ENCODE peak calls at places on chromosome 4, in seven cellular contexts. One of them, this sample, is unnamed. For H3K9me3 and H3K4me1, the result is how much of the 10 kb centered on the place peaks cover.

GRCh38 chr4:71456841-71457240 is 118.0 kb downstream of the SLC4A4 start:
- DNase-seq in MM.1S: no peak
- DNase-seq in right cardiac atrium: no peak
- DNase-seq in A673: peak
- DNase-seq in BE2C: no peak
- DNase-seq in mesenchymal stem cell: peak
- DNase-seq in A549: peak
- DNase-seq in this sample: no peak

GRCh38 chr4:109440948-109441347 is 7.3 kb downstream of the SEC24B start:
- DNase-seq in MM.1S: no peak
- DNase-seq in right cardiac atrium: no peak
- DNase-seq in A673: no peak
- DNase-seq in BE2C: no peak
- DNase-seq in mesenchymal stem cell: peak
- DNase-seq in A549: no peak
- DNase-seq in this sample: no peak

GRCh38 chr4:133776961-133777360 is 424.6 kb downstream of the PABPC4L start:
- DNase-seq in MM.1S: no peak
- DNase-seq in right cardiac atrium: no peak
- DNase-seq in A673: no peak
- DNase-seq in BE2C: no peak
- DNase-seq in mesenchymal stem cell: no peak
- DNase-seq in A549: no peak
- DNase-seq in this sample: no peak

GRCh38 chr4:158895797-158896442 is 127.1 kb downstream of the FNIP2 start:
- DNase-seq in MM.1S: no peak
- DNase-seq in right cardiac atrium: no peak
- DNase-seq in A673: peak
- DNase-seq in BE2C: no peak
- DNase-seq in mesenchymal stem cell: peak
- DNase-seq in A549: no peak
- DNase-seq in this sample: no peak

GRCh38 chr4:4787421-4787820 is 72.0 kb upstream of the MSX1 start:
- DNase-seq in MM.1S: no peak
- DNase-seq in right cardiac atrium: no peak
- DNase-seq in A673: no peak
- DNase-seq in BE2C: no peak
- DNase-seq in mesenchymal stem cell: no peak
- DNase-seq in A549: no peak
- DNase-seq in this sample: no peak

GRCh38 chr4:122617597-122618593 is 3.0 kb downstream of the IL21 start:
- DNase-seq in MM.1S: no peak
- DNase-seq in right cardiac atrium: no peak
- DNase-seq in A673: no peak
- DNase-seq in BE2C: no peak
- DNase-seq in mesenchymal stem cell: no peak
- DNase-seq in A549: no peak
- DNase-seq in this sample: no peak

GRCh38 chr4:1971456-1972200 is 37.1 kb downstream of the NELFA start:
- DNase-seq in MM.1S: no peak
- DNase-seq in right cardiac atrium: no peak
- DNase-seq in A673: no peak
- DNase-seq in BE2C: no peak
- DNase-seq in mesenchymal stem cell: no peak
- DNase-seq in A549: no peak
- DNase-seq in this sample: no peak

GRCh38 chr4:153655928-153656327 is 28.2 kb upstream of the TLR2 start:
- DNase-seq in MM.1S: no peak
- DNase-seq in right cardiac atrium: peak
- DNase-seq in A673: no peak
- DNase-seq in BE2C: no peak
- DNase-seq in mesenchymal stem cell: no peak
- DNase-seq in A549: no peak
- DNase-seq in this sample: no peak

GRCh38 chr4:174119818-174120217 is 163.6 kb downstream of the FBXO8 start:
- DNase-seq in MM.1S: no peak
- DNase-seq in right cardiac atrium: no peak
- DNase-seq in A673: no peak
- DNase-seq in BE2C: no peak
- DNase-seq in mesenchymal stem cell: peak
- DNase-seq in A549: no peak
- DNase-seq in this sample: no peak

GRCh38 chr4:148248824-148249223 is 193.4 kb downstream of the NR3C2 start:
- DNase-seq in MM.1S: no peak
- DNase-seq in right cardiac atrium: no peak
- DNase-seq in A673: no peak
- DNase-seq in BE2C: no peak
- DNase-seq in mesenchymal stem cell: no peak
- DNase-seq in A549: no peak
- DNase-seq in this sample: no peak

GRCh38 chr4:76800902-76801301 is 97.0 kb downstream of the SOWAHB start:
- DNase-seq in MM.1S: no peak
- DNase-seq in right cardiac atrium: no peak
- DNase-seq in A673: no peak
- DNase-seq in BE2C: no peak
- DNase-seq in mesenchymal stem cell: no peak
- DNase-seq in A549: no peak
- DNase-seq in this sample: no peak

GRCh38 chr4:74544655-74545361 is 99.9 kb downstream of the AREG start:
- DNase-seq in MM.1S: no peak
- DNase-seq in right cardiac atrium: no peak
- DNase-seq in A673: no peak
- DNase-seq in BE2C: no peak
- DNase-seq in mesenchymal stem cell: no peak
- DNase-seq in A549: no peak
- DNase-seq in this sample: no peak

GRCh38 chr4:13238936-13239335 is 245.2 kb downstream of the RAB28 start:
- DNase-seq in MM.1S: peak
- DNase-seq in right cardiac atrium: no peak
- DNase-seq in A673: no peak
- DNase-seq in BE2C: no peak
- DNase-seq in mesenchymal stem cell: no peak
- DNase-seq in A549: no peak
- DNase-seq in this sample: no peak

GRCh38 chr4:155676430-155676825 is 9.8 kb downstream of the GUCY1A1 start:
- DNase-seq in MM.1S: no peak
- DNase-seq in right cardiac atrium: no peak
- DNase-seq in A673: peak
- DNase-seq in BE2C: no peak
- DNase-seq in mesenchymal stem cell: peak
- DNase-seq in A549: no peak
- DNase-seq in this sample: no peak

GRCh38 chr4:107757860-107758476 is 37.9 kb upstream of the PAPSS1 start:
- DNase-seq in MM.1S: peak
- DNase-seq in right cardiac atrium: no peak
- DNase-seq in A673: peak
- DNase-seq in BE2C: no peak
- DNase-seq in mesenchymal stem cell: peak
- DNase-seq in A549: peak
- DNase-seq in this sample: no peak

GRCh38 chr4:76301775-76302162 is 4.8 kb upstream of the STBD1 start:
- DNase-seq in MM.1S: no peak
- DNase-seq in right cardiac atrium: no peak
- DNase-seq in A673: no peak
- DNase-seq in BE2C: no peak
- DNase-seq in mesenchymal stem cell: peak
- DNase-seq in A549: no peak
- DNase-seq in this sample: no peak

GRCh38 chr4:115042496-115042895 is 70.9 kb downstream of the NDST4 start:
- DNase-seq in MM.1S: no peak
- DNase-seq in right cardiac atrium: no peak
- DNase-seq in A673: no peak
- DNase-seq in BE2C: peak
- DNase-seq in mesenchymal stem cell: peak
- DNase-seq in A549: no peak
- DNase-seq in this sample: peak

GRCh38 chr4:106329027-106329618 is 12.8 kb downstream of the AIMP1 start:
- DNase-seq in MM.1S: peak
- DNase-seq in right cardiac atrium: no peak
- DNase-seq in A673: peak
- DNase-seq in BE2C: no peak
- DNase-seq in mesenchymal stem cell: peak
- DNase-seq in A549: peak
- DNase-seq in this sample: peak

GRCh38 chr4:121706595-121707021 is 9.8 kb upstream of the ANXA5 start:
- DNase-seq in MM.1S: no peak
- DNase-seq in right cardiac atrium: no peak
- DNase-seq in A673: no peak
- DNase-seq in BE2C: no peak
- DNase-seq in mesenchymal stem cell: peak
- DNase-seq in A549: no peak
- DNase-seq in this sample: no peak

GRCh38 chr4:159141193-159141592 is 38.3 kb downstream of the RAPGEF2 start:
- DNase-seq in MM.1S: no peak
- DNase-seq in right cardiac atrium: no peak
- DNase-seq in A673: no peak
- DNase-seq in BE2C: no peak
- DNase-seq in mesenchymal stem cell: peak
- DNase-seq in A549: no peak
- DNase-seq in this sample: no peak

GRCh38 chr4:139904406-139904805 is 238.8 kb downstream of the MGST2 start:
- DNase-seq in MM.1S: no peak
- DNase-seq in right cardiac atrium: no peak
- DNase-seq in A673: no peak
- DNase-seq in BE2C: no peak
- DNase-seq in mesenchymal stem cell: no peak
- DNase-seq in A549: no peak
- DNase-seq in this sample: no peak

GRCh38 chr4:171920901-171921300 is 107.7 kb downstream of the GALNTL6 start:
- DNase-seq in MM.1S: no peak
- DNase-seq in right cardiac atrium: no peak
- DNase-seq in A673: no peak
- DNase-seq in BE2C: no peak
- DNase-seq in mesenchymal stem cell: no peak
- DNase-seq in A549: no peak
- DNase-seq in this sample: no peak

GRCh38 chr4:126888968-126889367 is 743.8 kb upstream of the INTU start:
- DNase-seq in MM.1S: no peak
- DNase-seq in right cardiac atrium: no peak
- DNase-seq in A673: no peak
- DNase-seq in BE2C: no peak
- DNase-seq in mesenchymal stem cell: peak
- DNase-seq in A549: no peak
- DNase-seq in this sample: no peak

GRCh38 chr4:123452585-123452984 is 56.0 kb downstream of the SPRY1 start:
- DNase-seq in MM.1S: no peak
- DNase-seq in right cardiac atrium: peak
- DNase-seq in A673: peak
- DNase-seq in BE2C: no peak
- DNase-seq in mesenchymal stem cell: peak
- DNase-seq in A549: no peak
- DNase-seq in this sample: no peak

GRCh38 chr4:29372971-29373370 is 1347.2 kb upstream of the PCDH7 start:
- DNase-seq in MM.1S: no peak
- DNase-seq in right cardiac atrium: no peak
- DNase-seq in A673: no peak
- DNase-seq in BE2C: no peak
- DNase-seq in mesenchymal stem cell: no peak
- DNase-seq in A549: no peak
- DNase-seq in this sample: no peak

GRCh38 chr4:14515556-14515955 is 486.7 kb upstream of the CPEB2 start:
- DNase-seq in MM.1S: no peak
- DNase-seq in right cardiac atrium: no peak
- DNase-seq in A673: no peak
- DNase-seq in BE2C: no peak
- DNase-seq in mesenchymal stem cell: no peak
- DNase-seq in A549: no peak
- DNase-seq in this sample: no peak
- H3K9me3 ChIP-seq in MM.1S: under half
- H3K9me3 ChIP-seq in right cardiac atrium: under half
- H3K9me3 ChIP-seq in A673: under half
- H3K9me3 ChIP-seq in BE2C: under half
- H3K9me3 ChIP-seq in mesenchymal stem cell: under half
- H3K9me3 ChIP-seq in A549: under half
- H3K9me3 ChIP-seq in this sample: under half

DNA sequence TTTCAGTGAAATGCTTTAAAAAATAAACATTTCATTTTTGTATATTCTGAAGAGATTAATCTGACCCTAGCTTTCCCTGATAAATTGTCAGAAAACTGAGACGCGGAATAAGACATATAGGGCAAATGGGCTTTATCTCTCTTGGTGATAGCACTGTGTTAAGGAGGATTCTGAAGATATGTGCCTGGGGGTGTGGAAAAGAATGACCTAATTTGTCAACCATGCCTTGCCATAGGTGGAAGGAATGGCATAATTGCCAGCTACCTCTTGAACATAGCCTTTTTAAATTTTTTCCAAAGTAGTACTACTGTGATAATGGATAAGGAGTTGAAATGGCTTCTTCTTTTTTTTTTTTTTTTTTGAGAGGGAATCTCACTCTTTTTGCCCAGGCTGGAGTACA is 11.7 kb downstream of the JADE1 start:
- DNase-seq in MM.1S: no peak
- DNase-seq in right cardiac atrium: no peak
- DNase-seq in A673: no peak
- DNase-seq in BE2C: no peak
- DNase-seq in mesenchymal stem cell: no peak
- DNase-seq in A549: no peak
- DNase-seq in this sample: no peak
- H3K4me1 ChIP-seq in MM.1S: under half
- H3K4me1 ChIP-seq in right cardiac atrium: under half
- H3K4me1 ChIP-seq in A673: under half
- H3K4me1 ChIP-seq in BE2C: under half
- H3K4me1 ChIP-seq in mesenchymal stem cell: under half
- H3K4me1 ChIP-seq in A549: half or more
- H3K4me1 ChIP-seq in this sample: under half

DNA sequence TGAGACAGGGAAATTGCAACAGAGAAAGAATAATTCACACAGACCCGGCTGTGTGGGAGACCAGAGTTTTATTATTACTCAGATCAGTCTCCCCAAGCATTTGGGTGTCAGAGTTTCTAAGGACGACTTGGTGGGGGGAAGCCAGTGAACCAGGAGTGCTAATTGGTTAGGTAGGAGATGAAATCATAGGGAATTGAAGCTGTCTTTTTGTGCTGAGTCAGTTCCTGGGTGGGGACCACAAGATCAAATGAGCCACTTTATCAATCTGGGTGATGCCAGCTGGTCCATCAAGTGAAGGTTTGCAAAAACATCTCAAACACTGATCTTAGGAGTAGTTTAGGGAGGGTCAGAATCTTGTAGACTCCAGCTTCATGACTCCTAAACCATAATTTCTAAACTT is 560.7 kb downstream of the ADGRL3 start:
- DNase-seq in MM.1S: no peak
- DNase-seq in right cardiac atrium: no peak
- DNase-seq in A673: no peak
- DNase-seq in BE2C: no peak
- DNase-seq in mesenchymal stem cell: no peak
- DNase-seq in A549: no peak
- DNase-seq in this sample: no peak
- H3K9me3 ChIP-seq in MM.1S: under half
- H3K9me3 ChIP-seq in right cardiac atrium: under half
- H3K9me3 ChIP-seq in A673: under half
- H3K9me3 ChIP-seq in BE2C: under half
- H3K9me3 ChIP-seq in mesenchymal stem cell: under half
- H3K9me3 ChIP-seq in A549: under half
- H3K9me3 ChIP-seq in this sample: under half

DNA sequence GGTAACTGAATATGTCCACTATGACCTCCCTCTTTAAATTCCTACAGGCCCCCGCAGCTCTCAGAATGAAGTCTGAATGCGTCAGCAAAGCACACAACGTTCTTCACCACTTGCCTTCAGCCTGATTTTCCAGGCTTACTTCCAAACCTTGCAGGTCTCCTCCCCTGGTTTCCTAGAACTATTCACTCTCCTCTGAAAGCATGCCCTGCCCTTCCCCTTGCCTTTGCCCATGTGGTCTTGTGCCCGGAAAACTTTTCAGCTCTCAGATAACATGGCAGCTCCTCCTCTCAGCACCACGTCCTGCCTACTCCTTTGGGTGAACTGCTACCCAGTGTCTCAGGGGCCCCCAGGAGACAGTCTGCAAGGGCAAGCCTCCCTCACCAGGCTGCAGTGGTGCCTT is 268.5 kb upstream of the LDB2 start:
- DNase-seq in MM.1S: no peak
- DNase-seq in right cardiac atrium: peak
- DNase-seq in A673: no peak
- DNase-seq in BE2C: no peak
- DNase-seq in mesenchymal stem cell: no peak
- DNase-seq in A549: no peak
- DNase-seq in this sample: no peak
- H3K4me1 ChIP-seq in MM.1S: under half
- H3K4me1 ChIP-seq in right cardiac atrium: under half
- H3K4me1 ChIP-seq in A673: under half
- H3K4me1 ChIP-seq in BE2C: under half
- H3K4me1 ChIP-seq in mesenchymal stem cell: under half
- H3K4me1 ChIP-seq in A549: under half
- H3K4me1 ChIP-seq in this sample: under half